ENCODE peak calls at places on chromosomes 7 and 10, in four cellular contexts. L is A549, X is H54, H is esophagus muscularis mucosa. C is an unnamed sample.

GRCh38 chr7:111498608-111499007 is 63.7 kb downstream of the IMMP2L start:
- DNase-seq in L (no peak), X (no peak), H (no peak), C (no peak)

GRCh38 chr10:13587367-13587766 is 602 bp downstream of the PRPF18 start:
- DNase-seq in L (no peak), X (peak), H (no peak), C (peak)

GRCh38 chr10:35027567-35027966 is 62.6 kb downstream of the CUL2 start:
- DNase-seq in L (no peak), X (no peak), H (no peak), C (peak)

GRCh38 chr7:70298780-70299446 is 700.6 kb downstream of the AUTS2 start:
- DNase-seq in X (no peak), H (no peak), L (no peak), C (no peak)

GRCh38 chr7:157422279-157422678 is 85.5 kb downstream of the DNAJB6 start:
- DNase-seq in L (no peak), X (no peak), H (no peak), C (no peak)

GRCh38 chr7:110539216-110539615 is 551.7 kb upstream of the LRRN3 start:
- DNase-seq in X (no peak), L (no peak), H (no peak), C (no peak)

GRCh38 chr7:107071129-107071528 is 26.6 kb downstream of the PRKAR2B start:
- DNase-seq in H (no peak), L (no peak), X (no peak), C (no peak)

GRCh38 chr7:99709838-99710541 is 25.0 kb downstream of the CYP3A7 start:
- DNase-seq in X (no peak), H (no peak), L (no peak), C (no peak)

GRCh38 chr10:117590516-117590915 is 48.0 kb downstream of the EMX2 start:
- DNase-seq in H (no peak), L (peak), X (no peak), C (no peak)

GRCh38 chr10:68208424-68209042 is 23.4 kb downstream of the ATOH7 start:
- DNase-seq in X (peak), H (no peak), L (peak), C (peak)

GRCh38 chr10:28984431-28984830 is 304.4 kb upstream of the LYZL1 start:
- DNase-seq in L (peak), X (peak), H (peak), C (peak)

GRCh38 chr10:77386833-77387232 is 250.8 kb downstream of the KCNMA1 start:
- DNase-seq in X (peak), L (no peak), H (no peak), C (no peak)

GRCh38 chr7:95608344-95609173 is 12.2 kb upstream of the PDK4 start:
- DNase-seq in X (peak), L (peak), H (peak), C (peak)

GRCh38 chr7:81447351-81447952 is 322.4 kb downstream of the HGF start:
- DNase-seq in H (no peak), X (no peak), L (peak), C (peak)

GRCh38 chr10:48447356-48448215 is 141.1 kb downstream of the MAPK8 start:
- DNase-seq in L (no peak), H (no peak), X (no peak), C (no peak)

GRCh38 chr10:119700321-119700954 is 25.4 kb upstream of the INPP5F start:
- DNase-seq in L (no peak), H (no peak), X (no peak), C (no peak)

GRCh38 chr10:119705434-119705831 is 20.4 kb upstream of the INPP5F start:
- DNase-seq in H (no peak), X (no peak), L (no peak), C (no peak)

GRCh38 chr10:119702482-119703041 is 23.3 kb upstream of the INPP5F start:
- DNase-seq in L (no peak), X (no peak), H (no peak), C (no peak)

GRCh38 chr10:119703903-119704508 is 21.8 kb upstream of the INPP5F start:
- DNase-seq in X (no peak), H (no peak), L (no peak), C (no peak)

GRCh38 chr10:119701861-119702260 is 24.0 kb upstream of the INPP5F start:
- DNase-seq in X (no peak), L (no peak), H (no peak), C (no peak)
- TF ChIP-seq POLR2A in X (no peak), L (no peak), H (no peak), C (no peak)

DNA sequence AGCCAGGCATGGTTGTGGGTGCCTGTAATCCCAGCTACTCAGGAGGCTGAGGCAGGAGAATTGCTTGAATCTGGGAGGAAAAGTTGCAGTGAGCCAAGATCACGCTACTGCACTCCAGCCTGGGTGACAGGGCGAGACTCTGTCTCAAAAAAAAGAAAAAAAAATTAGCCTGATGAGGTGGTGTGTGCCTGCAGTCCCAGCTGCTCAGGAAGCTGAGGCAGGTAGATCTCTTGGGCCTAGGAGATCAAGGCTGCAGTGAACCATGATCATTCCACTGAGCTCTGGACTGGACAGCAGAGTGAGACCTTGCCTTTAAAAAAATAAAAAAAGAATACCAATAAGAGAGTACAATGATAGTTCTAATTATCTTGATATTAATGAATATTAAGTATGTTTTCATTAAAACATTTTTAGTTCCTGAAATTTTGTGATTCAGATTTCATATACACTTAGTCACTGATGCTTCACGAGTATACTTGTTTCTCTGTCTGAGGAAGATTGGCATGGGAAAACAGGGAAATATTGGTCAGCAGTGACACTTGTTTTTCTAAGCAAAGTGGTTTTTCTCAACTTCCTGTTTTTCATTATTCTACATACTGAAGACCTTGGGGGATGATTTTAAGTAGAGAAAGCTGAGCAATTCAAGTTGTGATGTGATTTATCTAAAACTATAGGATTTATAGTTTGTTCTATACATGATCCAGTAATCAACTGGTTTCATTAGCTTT is 76.8 kb downstream of the ADK start:
- DNase-seq in H (no peak), L (peak), X (peak), C (no peak)
- TF ChIP-seq POLR2A in H (no peak), L (no peak), X (no peak), C (no peak)

GRCh38 chr7:92641921-92642511 is 51.8 kb upstream of the FAM133B start:
- DNase-seq in X (no peak), H (no peak), L (peak), C (peak)
- TF ChIP-seq POLR2A in X (no peak), H (no peak), L (no peak), C (no peak)

GRCh38 chr10:71627956-71628355 is 91.6 kb downstream of the C10orf105 start:
- DNase-seq in L (no peak), H (no peak), X (no peak), C (no peak)
- TF ChIP-seq POLR2A in L (no peak), H (no peak), X (no peak), C (no peak)

GRCh38 chr7:112939589-112940313 is 146.9 kb downstream of the GPR85 start:
- DNase-seq in H (peak), L (peak), X (peak), C (peak)
- TF ChIP-seq POLR2A in H (peak), L (peak), X (peak), C (peak)